ENCODE peak calls at places on chromosomes 12 and 14, in four cellular contexts. One of them, this sample, is unnamed.

GRCh38 chr12:123767613-123768012 is 5.5 kb downstream of the DNAH10 start:
- DNase-seq in GM23338: no peak
- DNase-seq in SK-N-SH: no peak
- DNase-seq in PC-3: no peak
- DNase-seq in this sample: no peak

GRCh38 chr14:93207468-93208308 is 632 bp downstream of the UBR7 start:
- DNase-seq in GM23338: peak; percentile 78
- DNase-seq in SK-N-SH: peak; percentile 79
- DNase-seq in PC-3: peak; percentile 51
- DNase-seq in this sample: peak; percentile 79

GRCh38 chr14:89617471-89618291 is 200.6 kb upstream of the FOXN3 start:
- DNase-seq in GM23338: peak; percentile 68
- DNase-seq in SK-N-SH: peak; percentile 66
- DNase-seq in PC-3: peak; percentile 29
- DNase-seq in this sample: peak; percentile 60

GRCh38 chr12:13390381-13390856 is 193.9 kb downstream of the EMP1 start:
- DNase-seq in GM23338: no peak
- DNase-seq in SK-N-SH: peak; percentile 69
- DNase-seq in PC-3: peak; percentile 98
- DNase-seq in this sample: no peak

GRCh38 chr14:83173687-83174086 is 1640.0 kb upstream of the SEL1L start:
- DNase-seq in GM23338: no peak
- DNase-seq in SK-N-SH: no peak
- DNase-seq in PC-3: no peak
- DNase-seq in this sample: no peak

GRCh38 chr12:6047249-6048227 is 76.9 kb downstream of the VWF start:
- DNase-seq in GM23338: no peak
- DNase-seq in SK-N-SH: no peak
- DNase-seq in PC-3: no peak
- DNase-seq in this sample: no peak

GRCh38 chr12:78571953-78572352 is 292.6 kb upstream of the SYT1 start:
- DNase-seq in GM23338: peak; percentile 68
- DNase-seq in SK-N-SH: no peak
- DNase-seq in PC-3: no peak
- DNase-seq in this sample: peak; percentile 41

GRCh38 chr12:46472893-46473633 is 100.5 kb upstream of the SLC38A2 start:
- DNase-seq in GM23338: no peak
- DNase-seq in SK-N-SH: peak; percentile 47
- DNase-seq in PC-3: peak; percentile 68
- DNase-seq in this sample: no peak

GRCh38 chr12:2161478-2161877 is 108.7 kb downstream of the CACNA1C start:
- DNase-seq in GM23338: no peak
- DNase-seq in SK-N-SH: no peak
- DNase-seq in PC-3: peak; percentile 18
- DNase-seq in this sample: no peak

GRCh38 chr12:121590476-121591143 is 9.8 kb upstream of the KDM2B start:
- DNase-seq in GM23338: peak; percentile 37
- DNase-seq in SK-N-SH: no peak
- DNase-seq in PC-3: no peak
- DNase-seq in this sample: peak; percentile 74

GRCh38 chr12:54678131-54678530 is 30.0 kb upstream of the DCD start:
- DNase-seq in GM23338: no peak
- DNase-seq in SK-N-SH: no peak
- DNase-seq in PC-3: no peak
- DNase-seq in this sample: no peak

GRCh38 chr12:3988519-3989217 is 115.5 kb upstream of the PARP11 start:
- DNase-seq in GM23338: no peak
- DNase-seq in SK-N-SH: no peak
- DNase-seq in PC-3: no peak
- DNase-seq in this sample: no peak

GRCh38 chr14:100674897-100675618 is 51.6 kb upstream of the DLK1 start:
- DNase-seq in GM23338: no peak
- DNase-seq in SK-N-SH: peak; percentile 69
- DNase-seq in PC-3: no peak
- DNase-seq in this sample: no peak

GRCh38 chr12:57622293-57623245 is 10.4 kb downstream of the B4GALNT1 start:
- DNase-seq in GM23338: no peak
- DNase-seq in SK-N-SH: no peak
- DNase-seq in PC-3: no peak
- DNase-seq in this sample: no peak

GRCh38 chr12:49959570-49960473 is 1.9 kb upstream of the AQP5 start:
- DNase-seq in GM23338: peak; percentile 94
- DNase-seq in SK-N-SH: no peak
- DNase-seq in PC-3: peak; percentile 80
- DNase-seq in this sample: peak; percentile 90

GRCh38 chr12:117594481-117594880 is 233.1 kb upstream of the NOS1 start:
- DNase-seq in GM23338: no peak
- DNase-seq in SK-N-SH: no peak
- DNase-seq in PC-3: no peak
- DNase-seq in this sample: no peak

GRCh38 chr12:124685689-124685993 is 118.2 kb upstream of the NCOR2 start:
- DNase-seq in GM23338: no peak
- DNase-seq in SK-N-SH: no peak
- DNase-seq in PC-3: no peak
- DNase-seq in this sample: no peak

GRCh38 chr14:101183376-101184103 is 280.0 kb upstream of the RTL1 start:
- DNase-seq in GM23338: peak; percentile 87
- DNase-seq in SK-N-SH: peak; percentile 48
- DNase-seq in PC-3: no peak
- DNase-seq in this sample: peak; percentile 86

GRCh38 chr12:53199700-53200099 is 7.4 kb downstream of the ITGB7 start:
- DNase-seq in GM23338: no peak
- DNase-seq in SK-N-SH: no peak
- DNase-seq in PC-3: no peak
- DNase-seq in this sample: no peak

GRCh38 chr12:96347130-96347699 is 53.0 kb downstream of the CDK17 start:
- DNase-seq in GM23338: no peak
- DNase-seq in SK-N-SH: no peak
- DNase-seq in PC-3: no peak
- DNase-seq in this sample: no peak

GRCh38 chr12:110002691-110003515 is 3.7 kb downstream of the ANKRD13A start:
- DNase-seq in GM23338: no peak
- DNase-seq in SK-N-SH: no peak
- DNase-seq in PC-3: peak; percentile 26
- DNase-seq in this sample: no peak

GRCh38 chr14:37116933-37117844 is 55.2 kb downstream of the SLC25A21 start:
- DNase-seq in GM23338: peak; percentile 32
- DNase-seq in SK-N-SH: no peak
- DNase-seq in PC-3: peak; percentile 95
- DNase-seq in this sample: no peak

GRCh38 chr12:116916122-116916521 is 5.4 kb downstream of the FBXW8 start:
- DNase-seq in GM23338: no peak
- DNase-seq in SK-N-SH: no peak
- DNase-seq in PC-3: peak; percentile 97
- DNase-seq in this sample: no peak

GRCh38 chr14:53055003-53055402 is 98.1 kb downstream of the DDHD1 start:
- DNase-seq in GM23338: peak; percentile 73
- DNase-seq in SK-N-SH: peak; percentile 45
- DNase-seq in PC-3: peak; percentile 78
- DNase-seq in this sample: peak; percentile 53

GRCh38 chr14:56333361-56334279 is 215.4 kb downstream of the PELI2 start:
- DNase-seq in GM23338: no peak
- DNase-seq in SK-N-SH: no peak
- DNase-seq in PC-3: peak; percentile 91
- DNase-seq in this sample: no peak

GRCh38 chr14:64910847-64911495 is 3.3 kb upstream of the CHURC1 start:
- DNase-seq in GM23338: peak; percentile 70
- DNase-seq in SK-N-SH: peak; percentile 35
- DNase-seq in PC-3: peak; percentile 60
- DNase-seq in this sample: peak; percentile 42

GRCh38 chr12:80862606-80863005 is 75.1 kb downstream of the LIN7A start:
- DNase-seq in GM23338: no peak
- DNase-seq in SK-N-SH: no peak
- DNase-seq in PC-3: no peak
- DNase-seq in this sample: no peak

GRCh38 chr14:43503508-43503907 is 1003.6 kb downstream of the FSCB start:
- DNase-seq in GM23338: peak; percentile 7
- DNase-seq in SK-N-SH: no peak
- DNase-seq in PC-3: peak; percentile 45
- DNase-seq in this sample: no peak

GRCh38 chr14:61188936-61189808 is 92.0 kb downstream of the TMEM30B start:
- DNase-seq in GM23338: peak; percentile 89
- DNase-seq in SK-N-SH: peak; percentile 73
- DNase-seq in PC-3: peak; percentile 84
- DNase-seq in this sample: peak; percentile 82

GRCh38 chr14:86961106-86961716 is 1031.8 kb downstream of the GALC start:
- DNase-seq in GM23338: peak; percentile 71
- DNase-seq in SK-N-SH: peak; percentile 29
- DNase-seq in PC-3: peak; percentile 38
- DNase-seq in this sample: peak; percentile 52

GRCh38 chr14:70168401-70168800 is 20.4 kb downstream of the SLC8A3 start:
- DNase-seq in GM23338: no peak
- DNase-seq in SK-N-SH: no peak
- DNase-seq in PC-3: no peak
- DNase-seq in this sample: no peak

DNA sequence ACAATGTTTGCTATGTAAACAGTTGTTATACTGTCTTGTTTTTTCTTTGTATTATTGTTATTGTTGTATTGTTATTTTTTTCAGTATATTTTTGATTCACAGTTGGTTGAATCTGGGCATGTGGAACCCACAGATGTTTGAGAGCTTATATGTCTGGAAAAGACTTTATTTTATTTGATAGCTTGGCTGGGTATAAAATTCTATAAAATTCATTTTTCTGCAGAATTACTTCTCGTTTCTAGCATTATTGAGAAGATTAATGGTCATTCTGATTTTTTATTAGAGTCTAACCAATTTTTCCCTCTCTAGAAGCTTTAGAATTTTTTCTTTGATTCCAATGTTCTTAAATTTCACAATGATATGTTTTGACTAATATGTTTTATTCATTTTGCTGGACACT is 188.6 kb downstream of the CRADD start:
- DNase-seq in GM23338: no peak
- DNase-seq in SK-N-SH: no peak
- DNase-seq in PC-3: no peak
- DNase-seq in this sample: no peak
- H3K79me2 ChIP-seq in GM23338: no peaks in the 10 kb centered on the region
- H3K79me2 ChIP-seq in SK-N-SH: no peaks in the 10 kb centered on the region
- H3K79me2 ChIP-seq in PC-3: no peaks in the 10 kb centered on the region
- H3K79me2 ChIP-seq in this sample: no peaks in the 10 kb centered on the region

GRCh38 chr14:55025948-55026347 is 951 bp downstream of the WDHD1 start:
- DNase-seq in GM23338: no peak
- DNase-seq in SK-N-SH: no peak
- DNase-seq in PC-3: no peak
- DNase-seq in this sample: no peak
- H2AFZ ChIP-seq in GM23338: no peak overlapping the region
- H2AFZ ChIP-seq in SK-N-SH: peak overlapping the region; percentile 93
- H2AFZ ChIP-seq in PC-3: peak overlapping the region; percentile 69
- H2AFZ ChIP-seq in this sample: no peak overlapping the region

DNA sequence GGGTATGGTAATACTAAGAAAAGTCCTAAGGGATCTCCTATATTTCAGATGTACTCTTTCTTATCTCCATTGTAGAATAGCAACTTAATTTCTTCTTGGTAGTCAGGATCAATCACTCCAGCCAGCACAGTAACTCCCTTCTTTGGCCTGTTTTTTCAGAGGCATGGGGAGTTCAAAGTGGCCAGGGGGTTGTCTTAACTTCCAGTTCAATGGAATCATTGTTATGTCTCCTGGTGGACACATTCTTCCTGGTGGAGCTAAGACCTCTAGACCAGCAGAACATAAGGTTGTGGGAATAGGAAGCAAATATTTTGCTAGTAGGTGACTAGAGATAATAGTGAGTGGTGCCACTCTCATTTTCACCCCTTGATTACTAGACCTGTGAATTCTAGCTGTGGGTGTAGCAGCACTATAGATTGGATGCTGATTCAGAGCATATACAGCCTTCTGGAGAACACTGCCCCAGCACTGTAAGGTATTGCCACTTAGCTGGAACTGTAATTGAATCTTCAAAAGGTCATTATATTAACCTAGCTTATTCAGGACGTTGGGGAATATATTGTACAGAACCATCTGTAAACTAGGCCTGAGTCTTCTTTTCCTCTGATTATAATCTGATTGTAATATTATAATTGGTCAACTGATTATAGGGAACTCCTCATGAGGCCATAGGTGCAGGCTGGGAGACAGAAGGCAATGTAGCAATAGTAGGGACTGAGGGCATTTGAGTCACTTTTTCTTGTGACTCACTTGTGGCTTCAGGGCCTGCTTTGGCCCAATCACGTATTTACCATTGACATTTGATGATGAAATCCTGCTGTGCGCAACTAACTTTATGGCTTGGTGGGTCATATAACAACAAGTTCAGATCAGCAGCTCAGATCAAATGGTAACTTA is 60.2 kb upstream of the ATP2B1 start:
- DNase-seq in GM23338: no peak
- DNase-seq in SK-N-SH: no peak
- DNase-seq in PC-3: peak; percentile 98
- DNase-seq in this sample: no peak
- TF ChIP-seq EZH2phosphoT487 in GM23338: no peak
- TF ChIP-seq EZH2phosphoT487 in SK-N-SH: no peak
- TF ChIP-seq EZH2phosphoT487 in PC-3: no peak
- TF ChIP-seq EZH2phosphoT487 in this sample: no peak

DNA sequence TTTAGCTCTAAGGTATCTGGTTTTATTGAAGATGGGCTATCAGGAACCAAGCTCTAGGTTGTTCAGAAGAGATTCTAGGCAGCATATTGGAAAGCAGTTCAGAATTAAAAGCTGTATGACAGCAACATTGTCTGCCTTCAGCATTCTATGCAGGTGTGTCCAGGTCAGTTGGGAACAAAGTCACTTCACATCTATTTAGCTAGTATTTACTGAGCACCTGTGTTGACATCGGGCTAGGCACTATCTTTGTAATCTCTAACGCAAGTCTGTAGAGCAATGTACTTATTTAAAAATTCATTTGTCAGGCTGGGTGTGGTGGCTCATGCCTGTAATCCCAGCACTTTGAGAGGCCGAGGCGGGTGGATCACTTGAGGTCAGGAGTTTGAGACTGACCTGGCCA is 6.8 kb upstream of the EID3 start:
- DNase-seq in GM23338: no peak
- DNase-seq in SK-N-SH: no peak
- DNase-seq in PC-3: no peak
- DNase-seq in this sample: no peak
- H3K79me2 ChIP-seq in GM23338: peaks cover 96% of the 10 kb centered on the region
- H3K79me2 ChIP-seq in SK-N-SH: peaks cover 99% of the 10 kb centered on the region
- H3K79me2 ChIP-seq in PC-3: peaks cover 100% of the 10 kb centered on the region
- H3K79me2 ChIP-seq in this sample: peaks cover 97% of the 10 kb centered on the region

GRCh38 chr12:65602191-65602578 is 222.1 kb upstream of the HMGA2 start:
- DNase-seq in GM23338: no peak
- DNase-seq in SK-N-SH: no peak
- DNase-seq in PC-3: no peak
- DNase-seq in this sample: no peak
- H2AFZ ChIP-seq in GM23338: no peak overlapping the region
- H2AFZ ChIP-seq in SK-N-SH: no peak overlapping the region
- H2AFZ ChIP-seq in PC-3: peak overlapping the region; percentile 39
- H2AFZ ChIP-seq in this sample: no peak overlapping the region

GRCh38 chr12:14810953-14811483 is 3.0 kb downstream of the SMCO3 start:
- DNase-seq in GM23338: peak; percentile 59
- DNase-seq in SK-N-SH: no peak
- DNase-seq in PC-3: peak; percentile 61
- DNase-seq in this sample: peak; percentile 32
- TF ChIP-seq EZH2phosphoT487 in GM23338: no peak
- TF ChIP-seq EZH2phosphoT487 in SK-N-SH: no peak
- TF ChIP-seq EZH2phosphoT487 in PC-3: no peak
- TF ChIP-seq EZH2phosphoT487 in this sample: no peak

This sample was measured in neural progenitor cell.